ENCODE peak calls at places on chromosomes 7 and 10, in four cellular contexts. M, S, X and N are unnamed samples.

GRCh38 chr7:113963356-113963755 is 44.5 kb upstream of the PPP1R3A start:
- DNase-seq in M (no peak), S (no peak), X (no peak), N (no peak)

GRCh38 chr7:159063046-159063840 is 81.4 kb downstream of the VIPR2 start:
- DNase-seq in S (no peak), X (no peak), M (no peak), N (no peak)

GRCh38 chr10:123451206-123451605 is 214.9 kb upstream of the GPR26 start:
- DNase-seq in S (no peak), X (no peak), M (no peak), N (no peak)

GRCh38 chr10:16905304-16905703 is 88.1 kb upstream of the RSU1 start:
- DNase-seq in S (no peak), M (no peak), X (no peak), N (no peak)

GRCh38 chr10:22629126-22629525 is 85.3 kb downstream of the PIP4K2A start:
- DNase-seq in M (no peak), X (no peak), S (no peak), N (no peak)

GRCh38 chr7:114650491-114650890 is 235.9 kb downstream of the FOXP2 start:
- DNase-seq in M (no peak), S (no peak), X (no peak), N (no peak)

GRCh38 chr7:14834456-14834855 is 68.1 kb downstream of the DGKB start:
- DNase-seq in X (no peak), M (no peak), S (no peak), N (no peak)

GRCh38 chr7:2261611-2262010 is 19.6 kb downstream of the NUDT1 start:
- DNase-seq in S (no peak), M (peak; percentile 95), X (no peak), N (no peak)

GRCh38 chr7:95376632-95377380 is 19.4 kb downstream of the PON3 start:
- DNase-seq in S (no peak), X (no peak), M (no peak), N (no peak)

GRCh38 chr10:110311357-110311949 is 6.7 kb upstream of the SMNDC1 start:
- DNase-seq in M (peak; percentile 45), S (peak; percentile 46), X (no peak), N (peak; percentile 47)

GRCh38 chr10:76422769-76423168 is 991.3 kb downstream of the LRMDA start:
- DNase-seq in X (no peak), M (no peak), S (no peak), N (no peak)

GRCh38 chr7:57399251-57399940 is 50.6 kb upstream of the ZNF716 start:
- DNase-seq in X (no peak), M (no peak), S (no peak), N (no peak)

GRCh38 chr7:44438851-44439250 is 51.6 kb downstream of the NUDCD3 start:
- DNase-seq in X (no peak), S (no peak), M (no peak), N (no peak)

GRCh38 chr7:36809064-36809463 is 84.8 kb upstream of the AOAH start:
- DNase-seq in X (no peak), S (no peak), M (no peak), N (no peak)

GRCh38 chr7:158300427-158300826 is 287.2 kb downstream of the PTPRN2 start:
- DNase-seq in M (no peak), S (no peak), X (no peak), N (no peak)

GRCh38 chr7:6392712-6393666 is 54.8 kb downstream of the DAGLB start:
- DNase-seq in M (no peak), X (no peak), S (no peak), N (peak; percentile 99)

GRCh38 chr10:8349610-8350249 is 295.2 kb downstream of the GATA3 start:
- DNase-seq in M (no peak), S (no peak), X (no peak), N (no peak)